ENCODE peak calls at places on chromosomes 1 and 21, in eight cellular contexts. One of them, this sample, is unnamed.

GRCh38 chr21:27036736-27037301 is 69.9 kb upstream of the ADAMTS5 start:
- DNase-seq in mammary epithelial cell: no peak
- DNase-seq in CD4-positive, alpha-beta memory T cell: no peak
- DNase-seq in fibroblast of lung: no peak
- DNase-seq in naive thymus-derived CD4-positive, alpha-beta T cell: no peak
- DNase-seq in RWPE2: no peak
- DNase-seq in brain microvascular endothelial cell: no peak
- DNase-seq in neural progenitor cell: no peak
- DNase-seq in this sample: no peak

GRCh38 chr1:9338354-9339250 is 45.9 kb downstream of the SPSB1 start:
- DNase-seq in CD4-positive, alpha-beta memory T cell: no peak
- DNase-seq in neural progenitor cell: no peak
- DNase-seq in RWPE2: no peak
- DNase-seq in brain microvascular endothelial cell: peak
- DNase-seq in fibroblast of lung: no peak
- DNase-seq in mammary epithelial cell: no peak
- DNase-seq in naive thymus-derived CD4-positive, alpha-beta T cell: no peak
- DNase-seq in this sample: no peak

GRCh38 chr1:56473582-56474270 is 105.6 kb downstream of the PLPP3 start:
- DNase-seq in mammary epithelial cell: no peak
- DNase-seq in fibroblast of lung: no peak
- DNase-seq in naive thymus-derived CD4-positive, alpha-beta T cell: no peak
- DNase-seq in RWPE2: no peak
- DNase-seq in neural progenitor cell: no peak
- DNase-seq in brain microvascular endothelial cell: no peak
- DNase-seq in CD4-positive, alpha-beta memory T cell: no peak
- DNase-seq in this sample: no peak

GRCh38 chr1:2494323-2494693 is 18.2 kb downstream of the PLCH2 start:
- DNase-seq in mammary epithelial cell: peak
- DNase-seq in brain microvascular endothelial cell: no peak
- DNase-seq in RWPE2: peak
- DNase-seq in neural progenitor cell: no peak
- DNase-seq in fibroblast of lung: peak
- DNase-seq in CD4-positive, alpha-beta memory T cell: no peak
- DNase-seq in naive thymus-derived CD4-positive, alpha-beta T cell: no peak
- DNase-seq in this sample: peak

GRCh38 chr1:64965239-64966157 is 851 bp downstream of the JAK1 start:
- DNase-seq in RWPE2: peak
- DNase-seq in naive thymus-derived CD4-positive, alpha-beta T cell: peak
- DNase-seq in neural progenitor cell: peak
- DNase-seq in mammary epithelial cell: peak
- DNase-seq in brain microvascular endothelial cell: peak
- DNase-seq in CD4-positive, alpha-beta memory T cell: peak
- DNase-seq in fibroblast of lung: peak
- DNase-seq in this sample: peak

GRCh38 chr1:240109920-240110685 is 18.4 kb downstream of the FMN2 start:
- DNase-seq in fibroblast of lung: no peak
- DNase-seq in brain microvascular endothelial cell: no peak
- DNase-seq in mammary epithelial cell: no peak
- DNase-seq in RWPE2: no peak
- DNase-seq in CD4-positive, alpha-beta memory T cell: no peak
- DNase-seq in naive thymus-derived CD4-positive, alpha-beta T cell: no peak
- DNase-seq in neural progenitor cell: no peak
- DNase-seq in this sample: no peak

GRCh38 chr1:51644533-51645197 is 27.8 kb downstream of the OSBPL9 start:
- DNase-seq in brain microvascular endothelial cell: peak
- DNase-seq in fibroblast of lung: peak
- DNase-seq in RWPE2: peak
- DNase-seq in naive thymus-derived CD4-positive, alpha-beta T cell: no peak
- DNase-seq in CD4-positive, alpha-beta memory T cell: no peak
- DNase-seq in mammary epithelial cell: peak
- DNase-seq in neural progenitor cell: no peak
- DNase-seq in this sample: peak

GRCh38 chr21:28738305-28738704 is 254.4 kb downstream of the LTN1 start:
- DNase-seq in brain microvascular endothelial cell: no peak
- DNase-seq in mammary epithelial cell: no peak
- DNase-seq in neural progenitor cell: no peak
- DNase-seq in CD4-positive, alpha-beta memory T cell: no peak
- DNase-seq in RWPE2: no peak
- DNase-seq in fibroblast of lung: no peak
- DNase-seq in naive thymus-derived CD4-positive, alpha-beta T cell: no peak
- DNase-seq in this sample: no peak

GRCh38 chr1:55898191-55898590 is 681.2 kb downstream of the PLPP3 start:
- DNase-seq in brain microvascular endothelial cell: peak
- DNase-seq in RWPE2: no peak
- DNase-seq in CD4-positive, alpha-beta memory T cell: no peak
- DNase-seq in naive thymus-derived CD4-positive, alpha-beta T cell: no peak
- DNase-seq in mammary epithelial cell: peak
- DNase-seq in neural progenitor cell: no peak
- DNase-seq in fibroblast of lung: peak
- DNase-seq in this sample: no peak

GRCh38 chr1:237187854-237188253 is 145.9 kb downstream of the RYR2 start:
- DNase-seq in mammary epithelial cell: no peak
- DNase-seq in neural progenitor cell: no peak
- DNase-seq in naive thymus-derived CD4-positive, alpha-beta T cell: no peak
- DNase-seq in brain microvascular endothelial cell: no peak
- DNase-seq in fibroblast of lung: no peak
- DNase-seq in RWPE2: no peak
- DNase-seq in CD4-positive, alpha-beta memory T cell: no peak
- DNase-seq in this sample: peak

GRCh38 chr1:162161921-162162550 is 92.5 kb downstream of the NOS1AP start:
- DNase-seq in CD4-positive, alpha-beta memory T cell: no peak
- DNase-seq in fibroblast of lung: no peak
- DNase-seq in neural progenitor cell: no peak
- DNase-seq in naive thymus-derived CD4-positive, alpha-beta T cell: no peak
- DNase-seq in RWPE2: no peak
- DNase-seq in brain microvascular endothelial cell: peak
- DNase-seq in mammary epithelial cell: no peak
- DNase-seq in this sample: peak

GRCh38 chr1:202122639-202123335 is at the start of gene GPR37L1:
- DNase-seq in mammary epithelial cell: no peak
- DNase-seq in RWPE2: no peak
- DNase-seq in CD4-positive, alpha-beta memory T cell: no peak
- DNase-seq in naive thymus-derived CD4-positive, alpha-beta T cell: no peak
- DNase-seq in fibroblast of lung: peak
- DNase-seq in brain microvascular endothelial cell: no peak
- DNase-seq in neural progenitor cell: peak
- DNase-seq in this sample: peak

GRCh38 chr1:201134405-201134804 is 7.4 kb upstream of the ASCL5 start:
- DNase-seq in RWPE2: no peak
- DNase-seq in brain microvascular endothelial cell: no peak
- DNase-seq in neural progenitor cell: no peak
- DNase-seq in naive thymus-derived CD4-positive, alpha-beta T cell: no peak
- DNase-seq in mammary epithelial cell: no peak
- DNase-seq in fibroblast of lung: no peak
- DNase-seq in CD4-positive, alpha-beta memory T cell: no peak
- DNase-seq in this sample: no peak

GRCh38 chr1:12057382-12057781 is 5.7 kb upstream of the TNFRSF8 start:
- DNase-seq in brain microvascular endothelial cell: no peak
- DNase-seq in CD4-positive, alpha-beta memory T cell: no peak
- DNase-seq in RWPE2: peak
- DNase-seq in naive thymus-derived CD4-positive, alpha-beta T cell: no peak
- DNase-seq in neural progenitor cell: no peak
- DNase-seq in mammary epithelial cell: peak
- DNase-seq in fibroblast of lung: no peak
- DNase-seq in this sample: no peak

GRCh38 chr1:198633675-198634121 is 5.1 kb upstream of the PTPRC start:
- DNase-seq in brain microvascular endothelial cell: no peak
- DNase-seq in fibroblast of lung: no peak
- DNase-seq in neural progenitor cell: no peak
- DNase-seq in mammary epithelial cell: no peak
- DNase-seq in naive thymus-derived CD4-positive, alpha-beta T cell: no peak
- DNase-seq in CD4-positive, alpha-beta memory T cell: no peak
- DNase-seq in RWPE2: no peak
- DNase-seq in this sample: no peak

GRCh38 chr1:200090252-200091159 is 63.0 kb downstream of the NR5A2 start:
- DNase-seq in fibroblast of lung: no peak
- DNase-seq in neural progenitor cell: peak
- DNase-seq in RWPE2: no peak
- DNase-seq in mammary epithelial cell: peak
- DNase-seq in brain microvascular endothelial cell: peak
- DNase-seq in naive thymus-derived CD4-positive, alpha-beta T cell: no peak
- DNase-seq in CD4-positive, alpha-beta memory T cell: no peak
- DNase-seq in this sample: no peak

GRCh38 chr1:47230692-47231313 is 1.2 kb downstream of the TAL1 start:
- DNase-seq in mammary epithelial cell: no peak
- DNase-seq in neural progenitor cell: peak
- DNase-seq in RWPE2: no peak
- DNase-seq in CD4-positive, alpha-beta memory T cell: no peak
- DNase-seq in brain microvascular endothelial cell: no peak
- DNase-seq in naive thymus-derived CD4-positive, alpha-beta T cell: peak
- DNase-seq in fibroblast of lung: no peak
- DNase-seq in this sample: no peak

GRCh38 chr1:17059391-17060128 is 5.7 kb upstream of the SDHB start:
- DNase-seq in neural progenitor cell: peak
- DNase-seq in mammary epithelial cell: peak
- DNase-seq in CD4-positive, alpha-beta memory T cell: peak
- DNase-seq in naive thymus-derived CD4-positive, alpha-beta T cell: peak
- DNase-seq in fibroblast of lung: peak
- DNase-seq in RWPE2: no peak
- DNase-seq in brain microvascular endothelial cell: peak
- DNase-seq in this sample: peak

DNA sequence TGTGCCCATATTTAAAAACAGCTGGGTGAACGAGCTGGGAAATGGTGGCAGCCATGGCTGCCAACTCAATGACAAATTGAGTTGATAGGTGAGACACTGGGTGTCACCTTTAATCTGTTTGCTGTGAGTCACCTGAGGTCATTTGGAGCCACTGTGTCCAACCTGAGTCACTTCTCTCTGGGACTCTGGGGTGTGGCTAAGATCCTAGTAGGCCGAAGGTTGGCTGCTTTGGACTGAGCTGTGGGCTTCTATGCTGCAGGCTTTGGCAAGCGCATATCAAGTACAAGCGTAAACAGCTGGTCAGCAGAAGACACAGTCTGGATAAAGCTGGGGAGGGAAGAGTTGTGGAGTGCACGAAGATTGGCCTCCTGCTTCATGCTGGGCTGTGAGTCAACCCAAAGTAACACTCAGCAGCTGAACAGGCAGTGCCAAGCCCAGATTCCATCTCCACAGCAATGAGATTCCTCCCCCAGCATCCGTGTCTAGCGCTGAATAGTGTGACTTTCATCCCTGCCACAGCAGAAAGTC is 24.0 kb downstream of the TEX35 start:
- DNase-seq in mammary epithelial cell: peak
- DNase-seq in RWPE2: no peak
- DNase-seq in neural progenitor cell: no peak
- DNase-seq in naive thymus-derived CD4-positive, alpha-beta T cell: no peak
- DNase-seq in fibroblast of lung: peak
- DNase-seq in brain microvascular endothelial cell: peak
- DNase-seq in CD4-positive, alpha-beta memory T cell: no peak
- DNase-seq in this sample: peak
- H3K27ac ChIP-seq in mammary epithelial cell: no peak
- H3K27ac ChIP-seq in RWPE2: peak
- H3K27ac ChIP-seq in neural progenitor cell: no peak
- H3K27ac ChIP-seq in naive thymus-derived CD4-positive, alpha-beta T cell: no peak
- H3K27ac ChIP-seq in fibroblast of lung: peak
- H3K27ac ChIP-seq in brain microvascular endothelial cell: peak
- H3K27ac ChIP-seq in CD4-positive, alpha-beta memory T cell: no peak
- H3K27ac ChIP-seq in this sample: no peak

GRCh38 chr1:184494929-184495328 is 108.1 kb downstream of the C1orf21 start:
- DNase-seq in brain microvascular endothelial cell: no peak
- DNase-seq in mammary epithelial cell: no peak
- DNase-seq in CD4-positive, alpha-beta memory T cell: no peak
- DNase-seq in fibroblast of lung: no peak
- DNase-seq in RWPE2: no peak
- DNase-seq in neural progenitor cell: no peak
- DNase-seq in naive thymus-derived CD4-positive, alpha-beta T cell: no peak
- DNase-seq in this sample: no peak
- H3K27ac ChIP-seq in brain microvascular endothelial cell: no peak
- H3K27ac ChIP-seq in mammary epithelial cell: no peak
- H3K27ac ChIP-seq in CD4-positive, alpha-beta memory T cell: no peak
- H3K27ac ChIP-seq in fibroblast of lung: no peak
- H3K27ac ChIP-seq in RWPE2: no peak
- H3K27ac ChIP-seq in neural progenitor cell: no peak
- H3K27ac ChIP-seq in naive thymus-derived CD4-positive, alpha-beta T cell: no peak
- H3K27ac ChIP-seq in this sample: no peak

DNA sequence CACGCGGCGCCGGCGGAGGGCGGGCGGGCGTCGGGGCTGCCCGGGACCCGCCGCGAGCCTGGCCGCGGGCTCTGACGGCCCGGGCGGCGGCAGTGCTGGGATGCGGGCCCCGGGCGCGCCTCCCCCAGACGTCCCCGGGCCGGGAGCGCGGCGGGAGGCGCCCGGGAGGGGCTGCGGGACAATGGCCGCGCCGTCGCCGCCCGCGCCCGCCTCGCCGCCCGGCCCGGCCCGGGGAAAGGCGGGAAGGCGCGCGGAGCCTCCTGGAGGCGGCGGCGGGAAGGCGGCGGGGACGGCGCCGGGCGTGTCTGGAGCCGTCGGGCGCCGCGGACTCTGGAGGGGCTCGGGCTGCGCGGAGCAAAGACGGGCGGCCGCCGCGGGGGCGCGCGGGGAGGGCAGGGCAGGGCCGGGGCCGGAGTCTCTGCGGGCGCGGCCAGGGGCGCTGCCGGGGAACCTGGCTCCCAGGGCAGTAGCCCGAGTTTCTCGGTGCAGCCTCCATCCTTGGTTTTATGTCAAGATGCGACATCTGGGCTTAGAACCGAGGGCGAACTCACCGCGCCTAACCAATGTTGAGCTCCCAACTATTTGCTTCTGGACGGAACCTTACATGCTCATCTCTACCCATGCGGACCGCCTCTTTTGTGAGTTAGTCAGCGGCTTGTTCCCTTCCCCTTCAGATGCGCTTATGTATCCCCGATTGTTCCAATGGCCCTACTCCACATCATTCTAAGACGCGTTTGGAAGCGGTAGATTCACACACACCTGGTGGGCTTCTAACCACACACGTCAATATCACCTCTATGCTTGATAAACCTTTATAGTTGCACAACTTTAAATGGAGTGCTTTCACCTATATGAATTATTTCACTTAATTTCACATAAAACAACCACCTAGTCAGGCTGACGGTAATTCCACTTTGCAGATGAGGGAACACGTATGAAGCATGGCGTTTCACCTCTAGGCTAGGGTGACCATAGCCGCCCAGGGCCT is 651 bp downstream of the ZBTB8A start:
- DNase-seq in brain microvascular endothelial cell: peak
- DNase-seq in mammary epithelial cell: peak
- DNase-seq in CD4-positive, alpha-beta memory T cell: no peak
- DNase-seq in fibroblast of lung: peak
- DNase-seq in RWPE2: no peak
- DNase-seq in naive thymus-derived CD4-positive, alpha-beta T cell: peak
- DNase-seq in neural progenitor cell: peak
- DNase-seq in this sample: peak
- H3K27ac ChIP-seq in brain microvascular endothelial cell: peak
- H3K27ac ChIP-seq in mammary epithelial cell: peak
- H3K27ac ChIP-seq in CD4-positive, alpha-beta memory T cell: no peak
- H3K27ac ChIP-seq in fibroblast of lung: no peak
- H3K27ac ChIP-seq in RWPE2: peak
- H3K27ac ChIP-seq in naive thymus-derived CD4-positive, alpha-beta T cell: no peak
- H3K27ac ChIP-seq in neural progenitor cell: no peak
- H3K27ac ChIP-seq in this sample: peak

DNA sequence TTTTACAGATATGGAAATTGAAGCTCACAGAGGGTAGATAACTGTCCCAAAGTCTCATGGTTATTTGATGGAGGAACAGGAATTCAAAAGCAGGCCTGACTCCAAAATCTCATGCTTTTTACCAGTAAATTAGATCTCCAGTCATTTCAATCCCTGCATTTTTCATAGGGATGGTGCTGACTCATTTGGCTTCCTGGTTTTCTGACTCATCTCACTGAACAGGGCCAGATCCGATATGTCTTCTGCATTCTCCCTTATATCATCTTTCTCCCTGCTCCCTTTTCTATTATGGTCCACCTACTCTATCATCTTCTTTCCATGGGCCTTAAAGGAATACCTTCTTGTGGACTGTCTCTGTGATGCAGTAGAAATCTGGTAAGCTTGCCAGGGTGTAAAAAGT is 187.2 kb downstream of the FGGY start:
- DNase-seq in brain microvascular endothelial cell: peak
- DNase-seq in mammary epithelial cell: peak
- DNase-seq in naive thymus-derived CD4-positive, alpha-beta T cell: no peak
- DNase-seq in CD4-positive, alpha-beta memory T cell: no peak
- DNase-seq in fibroblast of lung: peak
- DNase-seq in RWPE2: no peak
- DNase-seq in neural progenitor cell: no peak
- DNase-seq in this sample: peak
- H3K27ac ChIP-seq in brain microvascular endothelial cell: peak
- H3K27ac ChIP-seq in mammary epithelial cell: peak
- H3K27ac ChIP-seq in naive thymus-derived CD4-positive, alpha-beta T cell: no peak
- H3K27ac ChIP-seq in CD4-positive, alpha-beta memory T cell: no peak
- H3K27ac ChIP-seq in fibroblast of lung: peak
- H3K27ac ChIP-seq in RWPE2: peak
- H3K27ac ChIP-seq in neural progenitor cell: no peak
- H3K27ac ChIP-seq in this sample: no peak

This sample was measured in trophoblast cell.